ENCODE peak calls at places on chromosomes 11 and 22, in nine cellular contexts. One of them, this sample, is unnamed.

GRCh38 chr11:125330462-125331325 is 165.4 kb downstream of the FEZ1 start:
- DNase-seq in occipital lobe: peak
- DNase-seq in lung: no peak
- DNase-seq in left cardiac atrium: no peak
- DNase-seq in psoas muscle: no peak
- DNase-seq in stimulated activated CD8-positive, alpha-beta memory T cell treated with anti-CD3 and anti-CD28 coated beads, Interleukin-15, amount 100 ng/mL, for 1 hour: no peak
- DNase-seq in AG04450: no peak
- DNase-seq in activated naive CD8-positive, alpha-beta T cell treated with anti-CD3 and anti-CD28 coated beads, Interleukin-2, amount 50 U/mL, for 24 hours: no peak
- DNase-seq in activated CD4-positive, alpha-beta T cell treated with anti-CD3 and anti-CD28 coated beads for 24 hours: no peak
- DNase-seq in this sample: no peak

GRCh38 chr11:34299962-34300350 is 57.9 kb downstream of the ABTB2 start:
- DNase-seq in lung: no peak
- DNase-seq in psoas muscle: no peak
- DNase-seq in activated CD4-positive, alpha-beta T cell treated with anti-CD3 and anti-CD28 coated beads for 24 hours: no peak
- DNase-seq in activated naive CD8-positive, alpha-beta T cell treated with anti-CD3 and anti-CD28 coated beads, Interleukin-2, amount 50 U/mL, for 24 hours: no peak
- DNase-seq in AG04450: no peak
- DNase-seq in left cardiac atrium: no peak
- DNase-seq in occipital lobe: no peak
- DNase-seq in stimulated activated CD8-positive, alpha-beta memory T cell treated with anti-CD3 and anti-CD28 coated beads, Interleukin-15, amount 100 ng/mL, for 1 hour: no peak
- DNase-seq in this sample: no peak

GRCh38 chr11:16782226-16782919 is 43.9 kb downstream of the C11orf58 start:
- DNase-seq in activated CD4-positive, alpha-beta T cell treated with anti-CD3 and anti-CD28 coated beads for 24 hours: no peak
- DNase-seq in psoas muscle: no peak
- DNase-seq in lung: no peak
- DNase-seq in occipital lobe: no peak
- DNase-seq in activated naive CD8-positive, alpha-beta T cell treated with anti-CD3 and anti-CD28 coated beads, Interleukin-2, amount 50 U/mL, for 24 hours: no peak
- DNase-seq in left cardiac atrium: no peak
- DNase-seq in stimulated activated CD8-positive, alpha-beta memory T cell treated with anti-CD3 and anti-CD28 coated beads, Interleukin-15, amount 100 ng/mL, for 1 hour: no peak
- DNase-seq in AG04450: no peak
- DNase-seq in this sample: no peak

GRCh38 chr11:101775033-101775432 is 139.8 kb upstream of the CEP126 start:
- DNase-seq in activated naive CD8-positive, alpha-beta T cell treated with anti-CD3 and anti-CD28 coated beads, Interleukin-2, amount 50 U/mL, for 24 hours: no peak
- DNase-seq in occipital lobe: no peak
- DNase-seq in psoas muscle: no peak
- DNase-seq in lung: no peak
- DNase-seq in AG04450: peak
- DNase-seq in left cardiac atrium: no peak
- DNase-seq in stimulated activated CD8-positive, alpha-beta memory T cell treated with anti-CD3 and anti-CD28 coated beads, Interleukin-15, amount 100 ng/mL, for 1 hour: no peak
- DNase-seq in activated CD4-positive, alpha-beta T cell treated with anti-CD3 and anti-CD28 coated beads for 24 hours: no peak
- DNase-seq in this sample: no peak

GRCh38 chr11:32297629-32298028 is 137.7 kb downstream of the WT1 start:
- DNase-seq in stimulated activated CD8-positive, alpha-beta memory T cell treated with anti-CD3 and anti-CD28 coated beads, Interleukin-15, amount 100 ng/mL, for 1 hour: no peak
- DNase-seq in lung: no peak
- DNase-seq in activated naive CD8-positive, alpha-beta T cell treated with anti-CD3 and anti-CD28 coated beads, Interleukin-2, amount 50 U/mL, for 24 hours: no peak
- DNase-seq in AG04450: no peak
- DNase-seq in occipital lobe: no peak
- DNase-seq in left cardiac atrium: no peak
- DNase-seq in psoas muscle: no peak
- DNase-seq in activated CD4-positive, alpha-beta T cell treated with anti-CD3 and anti-CD28 coated beads for 24 hours: no peak
- DNase-seq in this sample: no peak

GRCh38 chr11:94134651-94135512 is 6.2 kb downstream of the PANX1 start:
- DNase-seq in left cardiac atrium: peak
- DNase-seq in activated naive CD8-positive, alpha-beta T cell treated with anti-CD3 and anti-CD28 coated beads, Interleukin-2, amount 50 U/mL, for 24 hours: peak
- DNase-seq in psoas muscle: peak
- DNase-seq in stimulated activated CD8-positive, alpha-beta memory T cell treated with anti-CD3 and anti-CD28 coated beads, Interleukin-15, amount 100 ng/mL, for 1 hour: no peak
- DNase-seq in AG04450: peak
- DNase-seq in occipital lobe: peak
- DNase-seq in activated CD4-positive, alpha-beta T cell treated with anti-CD3 and anti-CD28 coated beads for 24 hours: peak
- DNase-seq in lung: peak
- DNase-seq in this sample: peak

GRCh38 chr11:130414107-130415088 is 14.0 kb downstream of the ADAMTS8 start:
- DNase-seq in activated CD4-positive, alpha-beta T cell treated with anti-CD3 and anti-CD28 coated beads for 24 hours: no peak
- DNase-seq in activated naive CD8-positive, alpha-beta T cell treated with anti-CD3 and anti-CD28 coated beads, Interleukin-2, amount 50 U/mL, for 24 hours: no peak
- DNase-seq in psoas muscle: peak
- DNase-seq in left cardiac atrium: no peak
- DNase-seq in AG04450: no peak
- DNase-seq in stimulated activated CD8-positive, alpha-beta memory T cell treated with anti-CD3 and anti-CD28 coated beads, Interleukin-15, amount 100 ng/mL, for 1 hour: no peak
- DNase-seq in occipital lobe: no peak
- DNase-seq in lung: no peak
- DNase-seq in this sample: no peak

GRCh38 chr11:103433380-103433779 is 324.2 kb downstream of the DYNC2H1 start:
- DNase-seq in occipital lobe: no peak
- DNase-seq in activated naive CD8-positive, alpha-beta T cell treated with anti-CD3 and anti-CD28 coated beads, Interleukin-2, amount 50 U/mL, for 24 hours: no peak
- DNase-seq in activated CD4-positive, alpha-beta T cell treated with anti-CD3 and anti-CD28 coated beads for 24 hours: no peak
- DNase-seq in psoas muscle: no peak
- DNase-seq in left cardiac atrium: no peak
- DNase-seq in stimulated activated CD8-positive, alpha-beta memory T cell treated with anti-CD3 and anti-CD28 coated beads, Interleukin-15, amount 100 ng/mL, for 1 hour: no peak
- DNase-seq in lung: no peak
- DNase-seq in AG04450: peak
- DNase-seq in this sample: no peak

GRCh38 chr22:49624421-49625177 is 203.1 kb downstream of the BRD1 start:
- DNase-seq in activated CD4-positive, alpha-beta T cell treated with anti-CD3 and anti-CD28 coated beads for 24 hours: no peak
- DNase-seq in occipital lobe: no peak
- DNase-seq in psoas muscle: peak
- DNase-seq in stimulated activated CD8-positive, alpha-beta memory T cell treated with anti-CD3 and anti-CD28 coated beads, Interleukin-15, amount 100 ng/mL, for 1 hour: no peak
- DNase-seq in lung: no peak
- DNase-seq in left cardiac atrium: peak
- DNase-seq in activated naive CD8-positive, alpha-beta T cell treated with anti-CD3 and anti-CD28 coated beads, Interleukin-2, amount 50 U/mL, for 24 hours: no peak
- DNase-seq in AG04450: no peak
- DNase-seq in this sample: no peak

GRCh38 chr11:132087148-132087547 is 716.7 kb downstream of the NTM start:
- DNase-seq in left cardiac atrium: no peak
- DNase-seq in stimulated activated CD8-positive, alpha-beta memory T cell treated with anti-CD3 and anti-CD28 coated beads, Interleukin-15, amount 100 ng/mL, for 1 hour: no peak
- DNase-seq in psoas muscle: no peak
- DNase-seq in lung: no peak
- DNase-seq in activated naive CD8-positive, alpha-beta T cell treated with anti-CD3 and anti-CD28 coated beads, Interleukin-2, amount 50 U/mL, for 24 hours: no peak
- DNase-seq in AG04450: no peak
- DNase-seq in occipital lobe: no peak
- DNase-seq in activated CD4-positive, alpha-beta T cell treated with anti-CD3 and anti-CD28 coated beads for 24 hours: no peak
- DNase-seq in this sample: no peak

GRCh38 chr11:100593321-100593720 is 93.8 kb upstream of the ARHGAP42 start:
- DNase-seq in stimulated activated CD8-positive, alpha-beta memory T cell treated with anti-CD3 and anti-CD28 coated beads, Interleukin-15, amount 100 ng/mL, for 1 hour: no peak
- DNase-seq in left cardiac atrium: no peak
- DNase-seq in AG04450: peak
- DNase-seq in occipital lobe: no peak
- DNase-seq in activated CD4-positive, alpha-beta T cell treated with anti-CD3 and anti-CD28 coated beads for 24 hours: no peak
- DNase-seq in lung: no peak
- DNase-seq in activated naive CD8-positive, alpha-beta T cell treated with anti-CD3 and anti-CD28 coated beads, Interleukin-2, amount 50 U/mL, for 24 hours: no peak
- DNase-seq in psoas muscle: no peak
- DNase-seq in this sample: no peak

GRCh38 chr22:22201185-22201924 is 43.2 kb upstream of the VPREB1 start:
- DNase-seq in activated naive CD8-positive, alpha-beta T cell treated with anti-CD3 and anti-CD28 coated beads, Interleukin-2, amount 50 U/mL, for 24 hours: peak
- DNase-seq in activated CD4-positive, alpha-beta T cell treated with anti-CD3 and anti-CD28 coated beads for 24 hours: no peak
- DNase-seq in stimulated activated CD8-positive, alpha-beta memory T cell treated with anti-CD3 and anti-CD28 coated beads, Interleukin-15, amount 100 ng/mL, for 1 hour: no peak
- DNase-seq in lung: no peak
- DNase-seq in left cardiac atrium: no peak
- DNase-seq in psoas muscle: no peak
- DNase-seq in AG04450: peak
- DNase-seq in occipital lobe: no peak
- DNase-seq in this sample: peak

GRCh38 chr11:17256512-17256911 is 20.0 kb upstream of the NUCB2 start:
- DNase-seq in lung: no peak
- DNase-seq in activated CD4-positive, alpha-beta T cell treated with anti-CD3 and anti-CD28 coated beads for 24 hours: no peak
- DNase-seq in occipital lobe: no peak
- DNase-seq in activated naive CD8-positive, alpha-beta T cell treated with anti-CD3 and anti-CD28 coated beads, Interleukin-2, amount 50 U/mL, for 24 hours: no peak
- DNase-seq in AG04450: peak
- DNase-seq in stimulated activated CD8-positive, alpha-beta memory T cell treated with anti-CD3 and anti-CD28 coated beads, Interleukin-15, amount 100 ng/mL, for 1 hour: no peak
- DNase-seq in psoas muscle: no peak
- DNase-seq in left cardiac atrium: no peak
- DNase-seq in this sample: no peak

GRCh38 chr22:46830841-46831240 is 68.4 kb downstream of the TBC1D22A start:
- DNase-seq in occipital lobe: no peak
- DNase-seq in lung: no peak
- DNase-seq in stimulated activated CD8-positive, alpha-beta memory T cell treated with anti-CD3 and anti-CD28 coated beads, Interleukin-15, amount 100 ng/mL, for 1 hour: no peak
- DNase-seq in psoas muscle: no peak
- DNase-seq in AG04450: no peak
- DNase-seq in activated naive CD8-positive, alpha-beta T cell treated with anti-CD3 and anti-CD28 coated beads, Interleukin-2, amount 50 U/mL, for 24 hours: no peak
- DNase-seq in activated CD4-positive, alpha-beta T cell treated with anti-CD3 and anti-CD28 coated beads for 24 hours: no peak
- DNase-seq in left cardiac atrium: no peak
- DNase-seq in this sample: no peak

GRCh38 chr11:36139767-36140166 is 149.5 kb downstream of the COMMD9 start:
- DNase-seq in occipital lobe: no peak
- DNase-seq in AG04450: no peak
- DNase-seq in lung: no peak
- DNase-seq in stimulated activated CD8-positive, alpha-beta memory T cell treated with anti-CD3 and anti-CD28 coated beads, Interleukin-15, amount 100 ng/mL, for 1 hour: no peak
- DNase-seq in activated naive CD8-positive, alpha-beta T cell treated with anti-CD3 and anti-CD28 coated beads, Interleukin-2, amount 50 U/mL, for 24 hours: no peak
- DNase-seq in activated CD4-positive, alpha-beta T cell treated with anti-CD3 and anti-CD28 coated beads for 24 hours: no peak
- DNase-seq in left cardiac atrium: no peak
- DNase-seq in psoas muscle: no peak
- DNase-seq in this sample: no peak

GRCh38 chr22:50118557-50119168 is 28.9 kb downstream of the MOV10L1 start:
- DNase-seq in left cardiac atrium: peak
- DNase-seq in stimulated activated CD8-positive, alpha-beta memory T cell treated with anti-CD3 and anti-CD28 coated beads, Interleukin-15, amount 100 ng/mL, for 1 hour: no peak
- DNase-seq in lung: peak
- DNase-seq in occipital lobe: no peak
- DNase-seq in activated CD4-positive, alpha-beta T cell treated with anti-CD3 and anti-CD28 coated beads for 24 hours: no peak
- DNase-seq in psoas muscle: no peak
- DNase-seq in AG04450: peak
- DNase-seq in activated naive CD8-positive, alpha-beta T cell treated with anti-CD3 and anti-CD28 coated beads, Interleukin-2, amount 50 U/mL, for 24 hours: no peak
- DNase-seq in this sample: peak

GRCh38 chr11:14202263-14203173 is 156.5 kb downstream of the RRAS2 start:
- DNase-seq in AG04450: no peak
- DNase-seq in occipital lobe: no peak
- DNase-seq in lung: no peak
- DNase-seq in stimulated activated CD8-positive, alpha-beta memory T cell treated with anti-CD3 and anti-CD28 coated beads, Interleukin-15, amount 100 ng/mL, for 1 hour: no peak
- DNase-seq in psoas muscle: no peak
- DNase-seq in left cardiac atrium: no peak
- DNase-seq in activated CD4-positive, alpha-beta T cell treated with anti-CD3 and anti-CD28 coated beads for 24 hours: no peak
- DNase-seq in activated naive CD8-positive, alpha-beta T cell treated with anti-CD3 and anti-CD28 coated beads, Interleukin-2, amount 50 U/mL, for 24 hours: no peak
- DNase-seq in this sample: no peak

GRCh38 chr11:29629281-29629680 is 387.5 kb downstream of the KCNA4 start:
- DNase-seq in left cardiac atrium: no peak
- DNase-seq in stimulated activated CD8-positive, alpha-beta memory T cell treated with anti-CD3 and anti-CD28 coated beads, Interleukin-15, amount 100 ng/mL, for 1 hour: no peak
- DNase-seq in activated CD4-positive, alpha-beta T cell treated with anti-CD3 and anti-CD28 coated beads for 24 hours: no peak
- DNase-seq in occipital lobe: no peak
- DNase-seq in AG04450: no peak
- DNase-seq in psoas muscle: no peak
- DNase-seq in lung: no peak
- DNase-seq in activated naive CD8-positive, alpha-beta T cell treated with anti-CD3 and anti-CD28 coated beads, Interleukin-2, amount 50 U/mL, for 24 hours: no peak
- DNase-seq in this sample: no peak

GRCh38 chr11:122917311-122917710 is 34.8 kb downstream of the JHY start:
- DNase-seq in lung: peak
- DNase-seq in stimulated activated CD8-positive, alpha-beta memory T cell treated with anti-CD3 and anti-CD28 coated beads, Interleukin-15, amount 100 ng/mL, for 1 hour: no peak
- DNase-seq in activated naive CD8-positive, alpha-beta T cell treated with anti-CD3 and anti-CD28 coated beads, Interleukin-2, amount 50 U/mL, for 24 hours: no peak
- DNase-seq in psoas muscle: no peak
- DNase-seq in left cardiac atrium: peak
- DNase-seq in AG04450: no peak
- DNase-seq in occipital lobe: no peak
- DNase-seq in activated CD4-positive, alpha-beta T cell treated with anti-CD3 and anti-CD28 coated beads for 24 hours: no peak
- DNase-seq in this sample: no peak

GRCh38 chr11:32437406-32438345 is 2.3 kb upstream of the WT1 start:
- DNase-seq in activated CD4-positive, alpha-beta T cell treated with anti-CD3 and anti-CD28 coated beads for 24 hours: no peak
- DNase-seq in activated naive CD8-positive, alpha-beta T cell treated with anti-CD3 and anti-CD28 coated beads, Interleukin-2, amount 50 U/mL, for 24 hours: no peak
- DNase-seq in occipital lobe: no peak
- DNase-seq in lung: no peak
- DNase-seq in stimulated activated CD8-positive, alpha-beta memory T cell treated with anti-CD3 and anti-CD28 coated beads, Interleukin-15, amount 100 ng/mL, for 1 hour: no peak
- DNase-seq in psoas muscle: no peak
- DNase-seq in AG04450: no peak
- DNase-seq in left cardiac atrium: no peak
- DNase-seq in this sample: no peak

GRCh38 chr22:42655693-42656092 is 6.5 kb upstream of the CYB5R3 start:
- DNase-seq in left cardiac atrium: no peak
- DNase-seq in lung: no peak
- DNase-seq in AG04450: no peak
- DNase-seq in psoas muscle: no peak
- DNase-seq in activated naive CD8-positive, alpha-beta T cell treated with anti-CD3 and anti-CD28 coated beads, Interleukin-2, amount 50 U/mL, for 24 hours: no peak
- DNase-seq in activated CD4-positive, alpha-beta T cell treated with anti-CD3 and anti-CD28 coated beads for 24 hours: no peak
- DNase-seq in stimulated activated CD8-positive, alpha-beta memory T cell treated with anti-CD3 and anti-CD28 coated beads, Interleukin-15, amount 100 ng/mL, for 1 hour: no peak
- DNase-seq in occipital lobe: no peak
- DNase-seq in this sample: no peak

GRCh38 chr22:33844273-33844672 is 76.0 kb downstream of the LARGE1 start:
- DNase-seq in left cardiac atrium: no peak
- DNase-seq in psoas muscle: no peak
- DNase-seq in lung: no peak
- DNase-seq in activated naive CD8-positive, alpha-beta T cell treated with anti-CD3 and anti-CD28 coated beads, Interleukin-2, amount 50 U/mL, for 24 hours: no peak
- DNase-seq in activated CD4-positive, alpha-beta T cell treated with anti-CD3 and anti-CD28 coated beads for 24 hours: no peak
- DNase-seq in AG04450: no peak
- DNase-seq in stimulated activated CD8-positive, alpha-beta memory T cell treated with anti-CD3 and anti-CD28 coated beads, Interleukin-15, amount 100 ng/mL, for 1 hour: no peak
- DNase-seq in occipital lobe: no peak
- DNase-seq in this sample: no peak

GRCh38 chr22:17097701-17098100 is 12.9 kb downstream of the IL17RA start:
- DNase-seq in lung: no peak
- DNase-seq in activated naive CD8-positive, alpha-beta T cell treated with anti-CD3 and anti-CD28 coated beads, Interleukin-2, amount 50 U/mL, for 24 hours: no peak
- DNase-seq in occipital lobe: no peak
- DNase-seq in activated CD4-positive, alpha-beta T cell treated with anti-CD3 and anti-CD28 coated beads for 24 hours: no peak
- DNase-seq in psoas muscle: no peak
- DNase-seq in AG04450: no peak
- DNase-seq in left cardiac atrium: no peak
- DNase-seq in stimulated activated CD8-positive, alpha-beta memory T cell treated with anti-CD3 and anti-CD28 coated beads, Interleukin-15, amount 100 ng/mL, for 1 hour: no peak
- DNase-seq in this sample: no peak

GRCh38 chr11:34940026-34940677 is 23.7 kb downstream of the PDHX start:
- DNase-seq in activated CD4-positive, alpha-beta T cell treated with anti-CD3 and anti-CD28 coated beads for 24 hours: no peak
- DNase-seq in AG04450: no peak
- DNase-seq in stimulated activated CD8-positive, alpha-beta memory T cell treated with anti-CD3 and anti-CD28 coated beads, Interleukin-15, amount 100 ng/mL, for 1 hour: no peak
- DNase-seq in occipital lobe: no peak
- DNase-seq in activated naive CD8-positive, alpha-beta T cell treated with anti-CD3 and anti-CD28 coated beads, Interleukin-2, amount 50 U/mL, for 24 hours: no peak
- DNase-seq in psoas muscle: no peak
- DNase-seq in lung: no peak
- DNase-seq in left cardiac atrium: no peak
- DNase-seq in this sample: no peak

GRCh38 chr11:95147364-95147905 is 57.8 kb downstream of the ENDOD1 start:
- DNase-seq in psoas muscle: no peak
- DNase-seq in activated CD4-positive, alpha-beta T cell treated with anti-CD3 and anti-CD28 coated beads for 24 hours: no peak
- DNase-seq in AG04450: peak
- DNase-seq in occipital lobe: peak
- DNase-seq in stimulated activated CD8-positive, alpha-beta memory T cell treated with anti-CD3 and anti-CD28 coated beads, Interleukin-15, amount 100 ng/mL, for 1 hour: no peak
- DNase-seq in lung: no peak
- DNase-seq in activated naive CD8-positive, alpha-beta T cell treated with anti-CD3 and anti-CD28 coated beads, Interleukin-2, amount 50 U/mL, for 24 hours: no peak
- DNase-seq in left cardiac atrium: peak
- DNase-seq in this sample: peak

GRCh38 chr11:125075900-125076317 is 12.8 kb downstream of the SLC37A2 start:
- DNase-seq in left cardiac atrium: no peak
- DNase-seq in stimulated activated CD8-positive, alpha-beta memory T cell treated with anti-CD3 and anti-CD28 coated beads, Interleukin-15, amount 100 ng/mL, for 1 hour: no peak
- DNase-seq in psoas muscle: no peak
- DNase-seq in activated naive CD8-positive, alpha-beta T cell treated with anti-CD3 and anti-CD28 coated beads, Interleukin-2, amount 50 U/mL, for 24 hours: no peak
- DNase-seq in activated CD4-positive, alpha-beta T cell treated with anti-CD3 and anti-CD28 coated beads for 24 hours: no peak
- DNase-seq in AG04450: no peak
- DNase-seq in occipital lobe: no peak
- DNase-seq in lung: no peak
- DNase-seq in this sample: no peak

GRCh38 chr11:95084509-95084908 is 5.1 kb upstream of the ENDOD1 start:
- DNase-seq in occipital lobe: peak
- DNase-seq in activated naive CD8-positive, alpha-beta T cell treated with anti-CD3 and anti-CD28 coated beads, Interleukin-2, amount 50 U/mL, for 24 hours: peak
- DNase-seq in AG04450: no peak
- DNase-seq in left cardiac atrium: no peak
- DNase-seq in psoas muscle: no peak
- DNase-seq in activated CD4-positive, alpha-beta T cell treated with anti-CD3 and anti-CD28 coated beads for 24 hours: peak
- DNase-seq in stimulated activated CD8-positive, alpha-beta memory T cell treated with anti-CD3 and anti-CD28 coated beads, Interleukin-15, amount 100 ng/mL, for 1 hour: no peak
- DNase-seq in lung: no peak
- DNase-seq in this sample: no peak

GRCh38 chr11:119332111-119332765 is 2.1 kb upstream of the RNF26 start:
- DNase-seq in occipital lobe: no peak
- DNase-seq in activated naive CD8-positive, alpha-beta T cell treated with anti-CD3 and anti-CD28 coated beads, Interleukin-2, amount 50 U/mL, for 24 hours: no peak
- DNase-seq in stimulated activated CD8-positive, alpha-beta memory T cell treated with anti-CD3 and anti-CD28 coated beads, Interleukin-15, amount 100 ng/mL, for 1 hour: no peak
- DNase-seq in activated CD4-positive, alpha-beta T cell treated with anti-CD3 and anti-CD28 coated beads for 24 hours: no peak
- DNase-seq in psoas muscle: no peak
- DNase-seq in lung: no peak
- DNase-seq in left cardiac atrium: no peak
- DNase-seq in AG04450: no peak
- DNase-seq in this sample: no peak

GRCh38 chr22:48495751-48496080 is 1332.0 kb downstream of the BRD1 start:
- DNase-seq in lung: no peak
- DNase-seq in activated CD4-positive, alpha-beta T cell treated with anti-CD3 and anti-CD28 coated beads for 24 hours: no peak
- DNase-seq in left cardiac atrium: no peak
- DNase-seq in activated naive CD8-positive, alpha-beta T cell treated with anti-CD3 and anti-CD28 coated beads, Interleukin-2, amount 50 U/mL, for 24 hours: no peak
- DNase-seq in AG04450: no peak
- DNase-seq in psoas muscle: peak
- DNase-seq in occipital lobe: no peak
- DNase-seq in stimulated activated CD8-positive, alpha-beta memory T cell treated with anti-CD3 and anti-CD28 coated beads, Interleukin-15, amount 100 ng/mL, for 1 hour: no peak
- DNase-seq in this sample: no peak

GRCh38 chr22:31637938-31638618 is 23.9 kb downstream of the PISD start:
- DNase-seq in AG04450: no peak
- DNase-seq in activated naive CD8-positive, alpha-beta T cell treated with anti-CD3 and anti-CD28 coated beads, Interleukin-2, amount 50 U/mL, for 24 hours: no peak
- DNase-seq in activated CD4-positive, alpha-beta T cell treated with anti-CD3 and anti-CD28 coated beads for 24 hours: no peak
- DNase-seq in psoas muscle: no peak
- DNase-seq in occipital lobe: no peak
- DNase-seq in stimulated activated CD8-positive, alpha-beta memory T cell treated with anti-CD3 and anti-CD28 coated beads, Interleukin-15, amount 100 ng/mL, for 1 hour: no peak
- DNase-seq in lung: peak
- DNase-seq in left cardiac atrium: peak
- DNase-seq in this sample: peak

GRCh38 chr11:134783219-134783618 is 371.2 kb upstream of the B3GAT1 start:
- DNase-seq in left cardiac atrium: no peak
- DNase-seq in lung: no peak
- DNase-seq in activated CD4-positive, alpha-beta T cell treated with anti-CD3 and anti-CD28 coated beads for 24 hours: no peak
- DNase-seq in AG04450: no peak
- DNase-seq in psoas muscle: no peak
- DNase-seq in stimulated activated CD8-positive, alpha-beta memory T cell treated with anti-CD3 and anti-CD28 coated beads, Interleukin-15, amount 100 ng/mL, for 1 hour: no peak
- DNase-seq in occipital lobe: no peak
- DNase-seq in activated naive CD8-positive, alpha-beta T cell treated with anti-CD3 and anti-CD28 coated beads, Interleukin-2, amount 50 U/mL, for 24 hours: no peak
- DNase-seq in this sample: no peak

This sample was measured in erythroblast.